ENCODE peak calls at places on chromosomes 12 and 14, in five cellular contexts. One of them, this sample, is unnamed.

GRCh38 chr12:122322501-122322900 is 56.2 kb upstream of the VPS33A start:
- DNase-seq in astrocyte of the spinal cord: peak
- DNase-seq in suprapubic skin: no peak
- DNase-seq in IMR-90: peak
- DNase-seq in right lobe of liver: no peak
- DNase-seq in this sample: no peak

GRCh38 chr14:35558680-35559079 is 24.7 kb downstream of the INSM2 start:
- DNase-seq in astrocyte of the spinal cord: no peak
- DNase-seq in suprapubic skin: no peak
- DNase-seq in IMR-90: no peak
- DNase-seq in right lobe of liver: no peak
- DNase-seq in this sample: no peak

GRCh38 chr12:6161124-6161882 is 36.8 kb upstream of the VWF start:
- DNase-seq in astrocyte of the spinal cord: peak
- DNase-seq in suprapubic skin: no peak
- DNase-seq in IMR-90: peak
- DNase-seq in right lobe of liver: no peak
- DNase-seq in this sample: no peak

GRCh38 chr12:94282675-94283074 is 134.3 kb downstream of the PLXNC1 start:
- DNase-seq in astrocyte of the spinal cord: no peak
- DNase-seq in suprapubic skin: no peak
- DNase-seq in IMR-90: no peak
- DNase-seq in right lobe of liver: no peak
- DNase-seq in this sample: no peak

GRCh38 chr14:35999264-35999663 is 173.1 kb downstream of the BRMS1L start:
- DNase-seq in astrocyte of the spinal cord: no peak
- DNase-seq in suprapubic skin: no peak
- DNase-seq in IMR-90: no peak
- DNase-seq in right lobe of liver: no peak
- DNase-seq in this sample: no peak

GRCh38 chr12:94458882-94459772 is 540 bp downstream of the CEP83 start:
- DNase-seq in astrocyte of the spinal cord: peak
- DNase-seq in suprapubic skin: no peak
- DNase-seq in IMR-90: peak
- DNase-seq in right lobe of liver: no peak
- DNase-seq in this sample: no peak

GRCh38 chr12:120254809-120255208 is 10.7 kb downstream of the PXN start:
- DNase-seq in astrocyte of the spinal cord: no peak
- DNase-seq in suprapubic skin: no peak
- DNase-seq in IMR-90: no peak
- DNase-seq in right lobe of liver: no peak
- DNase-seq in this sample: no peak

GRCh38 chr12:19220205-19220604 is 90.7 kb downstream of the PLEKHA5 start:
- DNase-seq in astrocyte of the spinal cord: peak
- DNase-seq in suprapubic skin: no peak
- DNase-seq in IMR-90: peak
- DNase-seq in right lobe of liver: no peak
- DNase-seq in this sample: no peak

GRCh38 chr14:101960225-101960624 is 4.1 kb upstream of the DYNC1H1 start:
- DNase-seq in astrocyte of the spinal cord: no peak
- DNase-seq in suprapubic skin: no peak
- DNase-seq in IMR-90: no peak
- DNase-seq in right lobe of liver: no peak
- DNase-seq in this sample: no peak

GRCh38 chr14:92475451-92476187 is 38.0 kb upstream of the RIN3 start:
- DNase-seq in astrocyte of the spinal cord: no peak
- DNase-seq in suprapubic skin: peak
- DNase-seq in IMR-90: no peak
- DNase-seq in right lobe of liver: no peak
- DNase-seq in this sample: no peak

GRCh38 chr12:1797011-1797901 is 23.1 kb upstream of the LRTM2 start:
- DNase-seq in astrocyte of the spinal cord: no peak
- DNase-seq in suprapubic skin: no peak
- DNase-seq in IMR-90: no peak
- DNase-seq in right lobe of liver: peak
- DNase-seq in this sample: peak

GRCh38 chr12:9372202-9372601 is 164.0 kb upstream of the PZP start:
- DNase-seq in astrocyte of the spinal cord: no peak
- DNase-seq in suprapubic skin: no peak
- DNase-seq in IMR-90: peak
- DNase-seq in right lobe of liver: no peak
- DNase-seq in this sample: no peak

GRCh38 chr12:131897875-131898274 is 3.5 kb downstream of the ULK1 start:
- DNase-seq in astrocyte of the spinal cord: no peak
- DNase-seq in suprapubic skin: no peak
- DNase-seq in IMR-90: no peak
- DNase-seq in right lobe of liver: no peak
- DNase-seq in this sample: peak

GRCh38 chr12:60148831-60149230 is 553.0 kb downstream of the SLC16A7 start:
- DNase-seq in astrocyte of the spinal cord: peak
- DNase-seq in suprapubic skin: no peak
- DNase-seq in IMR-90: peak
- DNase-seq in right lobe of liver: no peak
- DNase-seq in this sample: no peak

GRCh38 chr14:65206448-65207096 is 104.3 kb upstream of the MAX start:
- DNase-seq in astrocyte of the spinal cord: peak
- DNase-seq in suprapubic skin: no peak
- DNase-seq in IMR-90: peak
- DNase-seq in right lobe of liver: no peak
- DNase-seq in this sample: no peak

GRCh38 chr14:80906946-80907345 is 34.6 kb downstream of the CEP128 start:
- DNase-seq in astrocyte of the spinal cord: no peak
- DNase-seq in suprapubic skin: no peak
- DNase-seq in IMR-90: peak
- DNase-seq in right lobe of liver: no peak
- DNase-seq in this sample: no peak

GRCh38 chr12:107759410-107759809 is 1.5 kb downstream of the PRDM4 start:
- DNase-seq in astrocyte of the spinal cord: peak
- DNase-seq in suprapubic skin: no peak
- DNase-seq in IMR-90: peak
- DNase-seq in right lobe of liver: no peak
- DNase-seq in this sample: no peak

GRCh38 chr14:28113311-28113710 is 653.3 kb upstream of the FOXG1 start:
- DNase-seq in astrocyte of the spinal cord: no peak
- DNase-seq in suprapubic skin: no peak
- DNase-seq in IMR-90: no peak
- DNase-seq in right lobe of liver: no peak
- DNase-seq in this sample: no peak
- TF ChIP-seq CTCF in astrocyte of the spinal cord: no peak
- TF ChIP-seq CTCF in suprapubic skin: no peak
- TF ChIP-seq CTCF in IMR-90: no peak
- TF ChIP-seq CTCF in right lobe of liver: no peak
- TF ChIP-seq CTCF in this sample: no peak

GRCh38 chr14:77032854-77033621 is 4.5 kb upstream of the IRF2BPL start:
- DNase-seq in astrocyte of the spinal cord: peak
- DNase-seq in suprapubic skin: peak
- DNase-seq in IMR-90: peak
- DNase-seq in right lobe of liver: peak
- DNase-seq in this sample: peak
- TF ChIP-seq CTCF in astrocyte of the spinal cord: peak
- TF ChIP-seq CTCF in suprapubic skin: no peak
- TF ChIP-seq CTCF in IMR-90: peak
- TF ChIP-seq CTCF in right lobe of liver: no peak
- TF ChIP-seq CTCF in this sample: no peak

GRCh38 chr12:72261885-72262284 is 10.3 kb upstream of the TRHDE start:
- DNase-seq in astrocyte of the spinal cord: no peak
- DNase-seq in suprapubic skin: no peak
- DNase-seq in IMR-90: no peak
- DNase-seq in right lobe of liver: no peak
- DNase-seq in this sample: no peak

GRCh38 chr12:72267974-72268373 is 4.2 kb upstream of the TRHDE start:
- DNase-seq in astrocyte of the spinal cord: peak
- DNase-seq in suprapubic skin: no peak
- DNase-seq in IMR-90: peak
- DNase-seq in right lobe of liver: no peak
- DNase-seq in this sample: no peak

GRCh38 chr12:72268386-72268785 is 3.8 kb upstream of the TRHDE start:
- DNase-seq in astrocyte of the spinal cord: no peak
- DNase-seq in suprapubic skin: no peak
- DNase-seq in IMR-90: no peak
- DNase-seq in right lobe of liver: no peak
- DNase-seq in this sample: no peak

GRCh38 chr12:72269491-72269890 is 2.7 kb upstream of the TRHDE start:
- DNase-seq in astrocyte of the spinal cord: no peak
- DNase-seq in suprapubic skin: no peak
- DNase-seq in IMR-90: no peak
- DNase-seq in right lobe of liver: no peak
- DNase-seq in this sample: no peak

GRCh38 chr12:72264548-72265175 is 7.5 kb upstream of the TRHDE start:
- DNase-seq in astrocyte of the spinal cord: peak
- DNase-seq in suprapubic skin: no peak
- DNase-seq in IMR-90: peak
- DNase-seq in right lobe of liver: no peak
- DNase-seq in this sample: no peak
- TF ChIP-seq CTCF in astrocyte of the spinal cord: peak
- TF ChIP-seq CTCF in suprapubic skin: no peak
- TF ChIP-seq CTCF in IMR-90: peak
- TF ChIP-seq CTCF in right lobe of liver: peak
- TF ChIP-seq CTCF in this sample: no peak

GRCh38 chr14:37888234-37888633 is 292.8 kb downstream of the TTC6 start:
- DNase-seq in astrocyte of the spinal cord: no peak
- DNase-seq in suprapubic skin: no peak
- DNase-seq in IMR-90: no peak
- DNase-seq in right lobe of liver: no peak
- DNase-seq in this sample: no peak

GRCh38 chr14:37889087-37889486 is 293.7 kb downstream of the TTC6 start:
- DNase-seq in astrocyte of the spinal cord: peak
- DNase-seq in suprapubic skin: no peak
- DNase-seq in IMR-90: no peak
- DNase-seq in right lobe of liver: no peak
- DNase-seq in this sample: no peak

GRCh38 chr14:37894463-37894862 is 299.0 kb downstream of the TTC6 start:
- DNase-seq in astrocyte of the spinal cord: no peak
- DNase-seq in suprapubic skin: no peak
- DNase-seq in IMR-90: no peak
- DNase-seq in right lobe of liver: no peak
- DNase-seq in this sample: no peak

GRCh38 chr14:37890095-37890494 is 294.7 kb downstream of the TTC6 start:
- DNase-seq in astrocyte of the spinal cord: no peak
- DNase-seq in suprapubic skin: no peak
- DNase-seq in IMR-90: no peak
- DNase-seq in right lobe of liver: no peak
- DNase-seq in this sample: no peak
- TF ChIP-seq CTCF in astrocyte of the spinal cord: no peak
- TF ChIP-seq CTCF in suprapubic skin: no peak
- TF ChIP-seq CTCF in IMR-90: peak
- TF ChIP-seq CTCF in right lobe of liver: no peak
- TF ChIP-seq CTCF in this sample: no peak

GRCh38 chr12:117714203-117714602 is 254.6 kb downstream of the KSR2 start:
- DNase-seq in astrocyte of the spinal cord: no peak
- DNase-seq in suprapubic skin: no peak
- DNase-seq in IMR-90: no peak
- DNase-seq in right lobe of liver: no peak
- DNase-seq in this sample: no peak
- TF ChIP-seq CTCF in astrocyte of the spinal cord: no peak
- TF ChIP-seq CTCF in suprapubic skin: no peak
- TF ChIP-seq CTCF in IMR-90: no peak
- TF ChIP-seq CTCF in right lobe of liver: no peak
- TF ChIP-seq CTCF in this sample: no peak

This sample was measured in pancreas.